ENCODE peak calls at places on chromosomes 3 and 15, in four cellular contexts. C is K562, F is HepG2, G is GM12878. O is an unnamed sample.

GRCh38 chr3:147497301-147497700 is 88.1 kb downstream of the ZIC1 start:
- DNase-seq in F (no peak), G (no peak), C (no peak), O (no peak)

GRCh38 chr15:62407216-62407615 is 242.1 kb upstream of the C2CD4B start:
- DNase-seq in G (no peak), F (no peak), C (no peak), O (no peak)

GRCh38 chr15:68819451-68820204 is 1.1 kb downstream of the ANP32A start:
- DNase-seq in F (peak; percentile 24), G (no peak), C (no peak), O (peak; percentile 29)

GRCh38 chr15:64282701-64283100 is 73.3 kb downstream of the CSNK1G1 start:
- DNase-seq in F (no peak), G (no peak), C (no peak), O (no peak)

GRCh38 chr3:48428863-48429415 is 947 bp downstream of the PLXNB1 start:
- DNase-seq in F (no peak), C (peak; percentile 41), G (no peak), O (no peak)

GRCh38 chr3:52786330-52787215 is 8.0 kb upstream of the ITIH3 start:
- DNase-seq in G (no peak), F (no peak), C (no peak), O (no peak)

GRCh38 chr3:29331830-29332637 is 51.2 kb downstream of the RBMS3 start:
- DNase-seq in G (no peak), C (no peak), F (no peak), O (no peak)

GRCh38 chr3:126507886-126508285 is 9.7 kb downstream of the UROC1 start:
- DNase-seq in F (no peak), G (no peak), C (no peak), O (no peak)

GRCh38 chr3:46503194-46503924 is 5.6 kb downstream of the RTP3 start:
- DNase-seq in C (no peak), G (no peak), F (no peak), O (no peak)

GRCh38 chr3:61908344-61908743 is 347.0 kb downstream of the PTPRG start:
- DNase-seq in C (no peak), F (no peak), G (no peak), O (no peak)

GRCh38 chr3:65210026-65210814 is 522.4 kb upstream of the ADAMTS9 start:
- DNase-seq in G (no peak), C (no peak), F (no peak), O (no peak)

GRCh38 chr3:72655151-72655551 is 193.1 kb downstream of the SHQ1 start:
- DNase-seq in G (no peak), C (no peak), F (no peak), O (no peak)

GRCh38 chr3:157125101-157125500 is 34.8 kb downstream of the CCNL1 start:
- DNase-seq in G (no peak), C (no peak), F (no peak), O (no peak)

GRCh38 chr3:194327030-194327413 is 24.1 kb downstream of the CPN2 start:
- DNase-seq in F (no peak), C (no peak), G (no peak), O (no peak)

GRCh38 chr15:70722266-70723123 is 40.9 kb downstream of the UACA start:
- DNase-seq in G (no peak), C (peak; percentile 22), F (peak; percentile 35), O (no peak)

GRCh38 chr15:58229297-58229768 is 91.2 kb downstream of the AQP9 start:
- DNase-seq in G (no peak), F (peak; percentile 47), C (peak; percentile 28), O (no peak)

GRCh38 chr3:8458711-8459110 is 42.9 kb upstream of the LMCD1 start:
- DNase-seq in F (no peak), C (no peak), G (no peak), O (no peak)

GRCh38 chr3:7461202-7461825 is 600.4 kb downstream of the GRM7 start:
- DNase-seq in C (no peak), G (no peak), F (no peak), O (no peak)

GRCh38 chr3:65955792-65956477 is 82.8 kb downstream of the MAGI1 start:
- DNase-seq in G (no peak), F (peak; percentile 93), C (no peak), O (no peak)

GRCh38 chr3:79973917-79974595 is 206.3 kb upstream of the ROBO1 start:
- DNase-seq in F (no peak), C (no peak), G (no peak), O (no peak)

GRCh38 chr15:51183076-51183475 is 88.4 kb upstream of the TNFAIP8L3 start:
- DNase-seq in F (no peak), G (no peak), C (no peak), O (no peak)

GRCh38 chr15:85690546-85691226 is 104.0 kb downstream of the KLHL25 start:
- DNase-seq in G (peak; percentile 79), C (no peak), F (no peak), O (no peak)

GRCh38 chr3:129413687-129414506 is 14.5 kb downstream of the EFCAB12 start:
- DNase-seq in C (peak; percentile 32), F (peak; percentile 91), G (no peak), O (no peak)

GRCh38 chr3:39082652-39083313 is 24.6 kb downstream of the GORASP1 start:
- DNase-seq in G (no peak), C (no peak), F (no peak), O (no peak)

GRCh38 chr3:119883461-119884160 is 101.7 kb downstream of the NR1I2 start:
- DNase-seq in F (no peak), G (no peak), C (no peak), O (no peak)

GRCh38 chr15:77519540-77519939 is 98.9 kb downstream of the HMG20A start:
- DNase-seq in C (no peak), F (peak; percentile 39), G (no peak), O (no peak)

GRCh38 chr3:183252973-183253363 is at the start of gene B3GNT5:
- DNase-seq in G (no peak), C (peak; percentile 74), F (no peak), O (peak; percentile 16)

GRCh38 chr3:164199982-164200823 is 878.1 kb downstream of the SI start:
- DNase-seq in F (no peak), C (no peak), G (no peak), O (peak; percentile 6)

DNA sequence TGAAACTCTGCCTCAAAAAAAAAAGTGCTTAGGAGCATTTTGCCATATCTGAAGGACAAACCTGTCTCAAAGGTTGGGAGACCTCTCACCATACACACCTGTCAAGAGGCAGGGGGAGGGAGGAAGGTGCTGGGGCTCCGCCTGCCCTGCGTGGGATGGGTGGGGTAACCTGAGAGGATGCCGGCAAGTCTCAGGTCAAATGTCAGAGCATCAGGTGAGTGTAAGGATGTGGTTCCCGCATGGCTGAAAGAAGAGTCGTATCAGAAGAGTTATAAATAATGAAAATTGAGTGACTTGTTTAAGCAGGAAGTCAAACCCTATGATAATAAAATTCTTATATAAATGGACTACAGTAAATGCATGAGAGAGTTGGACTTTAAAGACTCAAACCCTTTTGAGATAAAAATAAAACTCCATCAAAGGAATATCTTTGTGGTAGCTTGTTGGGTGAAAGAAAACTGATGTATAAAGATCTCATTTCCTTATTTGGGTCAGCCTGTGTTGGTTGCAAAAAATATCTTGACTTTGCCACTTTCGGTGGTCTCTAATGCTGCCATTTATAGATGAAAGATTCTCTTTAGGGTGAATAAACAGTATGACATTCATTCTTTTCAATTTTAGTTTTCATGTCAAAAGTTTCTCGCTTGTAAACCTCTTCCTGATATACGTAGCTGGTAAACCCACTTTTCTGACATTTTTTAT is 23.7 kb downstream of the NIPA1 start:
- DNase-seq in F (no peak), G (no peak), C (no peak), O (no peak)
- TF ChIP-seq TARDBP in F (no peak), G (no peak), C (no peak), O (no peak)

GRCh38 chr15:38072507-38073277 is 138.3 kb downstream of the TMCO5A start:
- DNase-seq in G (no peak), F (peak; percentile 75), C (no peak), O (peak; percentile 27)
- TF ChIP-seq TARDBP in G (no peak), F (peak; percentile 69), C (no peak), O (no peak)

DNA sequence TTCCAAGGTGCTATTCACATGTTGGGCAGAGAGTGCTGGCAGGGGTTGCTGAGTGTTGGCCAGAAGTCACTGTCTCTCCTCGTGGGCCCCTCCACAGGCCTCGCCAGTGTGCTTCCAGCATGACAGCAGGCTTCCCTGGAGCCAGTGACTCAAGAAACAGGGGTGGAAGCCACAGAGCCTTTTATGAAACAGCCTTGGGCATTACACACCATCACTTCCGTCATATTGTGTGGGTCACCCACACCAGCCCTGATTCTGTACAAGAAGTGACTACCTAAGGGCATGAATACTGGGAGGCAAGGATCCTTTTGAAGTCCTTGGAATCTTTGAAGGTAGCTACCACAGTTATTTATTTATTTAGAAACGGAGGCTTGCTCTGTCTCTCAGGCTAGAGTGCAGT is 177.6 kb upstream of the UBE3A start:
- DNase-seq in F (no peak), C (no peak), G (no peak), O (no peak)
- TF ChIP-seq TARDBP in F (no peak), C (no peak), G (no peak), O (no peak)

DNA sequence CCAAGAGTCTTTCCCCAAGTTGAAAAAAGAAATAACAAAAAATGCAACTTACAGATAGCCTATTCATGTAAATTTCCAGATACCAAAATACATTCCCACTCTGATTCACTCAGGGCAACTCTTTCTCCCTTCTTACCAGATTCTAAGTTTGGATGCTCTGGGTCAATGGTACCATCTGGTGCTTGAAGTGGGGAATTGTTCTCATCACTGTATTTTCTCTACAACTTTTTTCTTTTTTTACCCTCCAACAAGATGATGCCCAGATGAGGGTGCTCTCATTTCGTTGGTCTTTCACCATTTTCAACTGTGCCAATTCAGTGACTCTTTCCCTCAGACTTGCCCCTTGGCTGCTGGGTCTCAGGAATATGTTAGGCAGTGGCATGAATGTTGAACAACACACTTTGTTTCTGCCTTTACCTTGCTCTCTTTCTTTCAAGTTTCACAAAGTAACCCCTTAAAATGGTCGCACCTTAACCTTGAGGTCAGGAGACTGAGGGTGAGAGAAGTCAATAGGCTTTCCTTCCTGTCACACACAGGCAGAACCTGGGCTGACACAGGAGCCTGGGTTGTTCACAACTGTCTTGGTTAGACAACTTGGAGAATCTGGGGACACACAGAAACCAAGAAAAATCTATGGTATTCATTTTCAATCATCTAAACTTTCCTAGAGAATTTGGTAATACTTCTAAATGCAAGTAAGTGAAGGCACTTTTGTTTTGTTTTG is 330.7 kb upstream of the SLCO3A1 start:
- DNase-seq in C (no peak), F (no peak), G (no peak), O (no peak)
- TF ChIP-seq TARDBP in C (no peak), F (no peak), G (no peak), O (no peak)

O was measured in HEK293T.